ENCODE peak calls at places on chromosomes 6 and 20, in nine cellular contexts. One of them, this sample, is unnamed.

GRCh38 chr20:49668181-49668877 is 45.3 kb downstream of the B4GALT5 start:
- DNase-seq in lower lobe of right lung: peak
- DNase-seq in psoas muscle: no peak
- DNase-seq in sigmoid colon: no peak
- DNase-seq in PC-9: no peak
- DNase-seq in K562: peak
- DNase-seq in heart right ventricle: peak
- DNase-seq in OCI-LY7: peak
- DNase-seq in nephron progenitor cell: peak
- DNase-seq in this sample: no peak

GRCh38 chr20:37564388-37565133 is 36.9 kb upstream of the BLCAP start:
- DNase-seq in lower lobe of right lung: peak
- DNase-seq in psoas muscle: peak
- DNase-seq in sigmoid colon: no peak
- DNase-seq in PC-9: no peak
- DNase-seq in K562: peak
- DNase-seq in heart right ventricle: peak
- DNase-seq in OCI-LY7: peak
- DNase-seq in nephron progenitor cell: peak
- DNase-seq in this sample: no peak

GRCh38 chr20:47351643-47352331 is 4.7 kb downstream of the ZMYND8 start:
- DNase-seq in lower lobe of right lung: peak
- DNase-seq in psoas muscle: no peak
- DNase-seq in sigmoid colon: no peak
- DNase-seq in PC-9: no peak
- DNase-seq in K562: no peak
- DNase-seq in heart right ventricle: no peak
- DNase-seq in OCI-LY7: peak
- DNase-seq in nephron progenitor cell: no peak
- DNase-seq in this sample: no peak

GRCh38 chr20:17655286-17655651 is 26.8 kb downstream of the RRBP1 start:
- DNase-seq in lower lobe of right lung: no peak
- DNase-seq in psoas muscle: peak
- DNase-seq in sigmoid colon: peak
- DNase-seq in PC-9: no peak
- DNase-seq in K562: no peak
- DNase-seq in heart right ventricle: no peak
- DNase-seq in OCI-LY7: no peak
- DNase-seq in nephron progenitor cell: no peak
- DNase-seq in this sample: no peak

GRCh38 chr6:6007311-6008113 is 787 bp upstream of the NRN1 start:
- DNase-seq in lower lobe of right lung: no peak
- DNase-seq in psoas muscle: peak
- DNase-seq in sigmoid colon: no peak
- DNase-seq in PC-9: no peak
- DNase-seq in K562: no peak
- DNase-seq in heart right ventricle: peak
- DNase-seq in OCI-LY7: peak
- DNase-seq in nephron progenitor cell: peak
- DNase-seq in this sample: no peak

GRCh38 chr6:37024665-37025337 is 19.3 kb downstream of the FGD2 start:
- DNase-seq in lower lobe of right lung: peak
- DNase-seq in psoas muscle: no peak
- DNase-seq in sigmoid colon: no peak
- DNase-seq in PC-9: peak
- DNase-seq in K562: no peak
- DNase-seq in heart right ventricle: no peak
- DNase-seq in OCI-LY7: no peak
- DNase-seq in nephron progenitor cell: no peak
- DNase-seq in this sample: peak

GRCh38 chr6:20873425-20874190 is 339.4 kb downstream of the CDKAL1 start:
- DNase-seq in lower lobe of right lung: no peak
- DNase-seq in psoas muscle: no peak
- DNase-seq in sigmoid colon: no peak
- DNase-seq in PC-9: no peak
- DNase-seq in K562: no peak
- DNase-seq in heart right ventricle: no peak
- DNase-seq in OCI-LY7: no peak
- DNase-seq in nephron progenitor cell: no peak
- DNase-seq in this sample: no peak

GRCh38 chr6:138157986-138158638 is 3.6 kb upstream of the ARFGEF3 start:
- DNase-seq in lower lobe of right lung: no peak
- DNase-seq in psoas muscle: no peak
- DNase-seq in sigmoid colon: no peak
- DNase-seq in PC-9: peak
- DNase-seq in K562: no peak
- DNase-seq in heart right ventricle: no peak
- DNase-seq in OCI-LY7: no peak
- DNase-seq in nephron progenitor cell: no peak
- DNase-seq in this sample: no peak

GRCh38 chr6:17482711-17483110 is 89.3 kb downstream of the CAP2 start:
- DNase-seq in lower lobe of right lung: no peak
- DNase-seq in psoas muscle: no peak
- DNase-seq in sigmoid colon: no peak
- DNase-seq in PC-9: no peak
- DNase-seq in K562: no peak
- DNase-seq in heart right ventricle: no peak
- DNase-seq in OCI-LY7: no peak
- DNase-seq in nephron progenitor cell: no peak
- DNase-seq in this sample: no peak

GRCh38 chr20:33667245-33668086 is 723 bp downstream of the ACTL10 start:
- DNase-seq in lower lobe of right lung: peak
- DNase-seq in psoas muscle: peak
- DNase-seq in sigmoid colon: peak
- DNase-seq in PC-9: peak
- DNase-seq in K562: no peak
- DNase-seq in heart right ventricle: peak
- DNase-seq in OCI-LY7: peak
- DNase-seq in nephron progenitor cell: peak
- DNase-seq in this sample: peak

GRCh38 chr6:108074057-108074358 is 533 bp downstream of the OSTM1 start:
- DNase-seq in lower lobe of right lung: no peak
- DNase-seq in psoas muscle: no peak
- DNase-seq in sigmoid colon: peak
- DNase-seq in PC-9: no peak
- DNase-seq in K562: no peak
- DNase-seq in heart right ventricle: peak
- DNase-seq in OCI-LY7: no peak
- DNase-seq in nephron progenitor cell: no peak
- DNase-seq in this sample: no peak

GRCh38 chr6:23874985-23875384 is 251.0 kb upstream of the NRSN1 start:
- DNase-seq in lower lobe of right lung: no peak
- DNase-seq in psoas muscle: no peak
- DNase-seq in sigmoid colon: no peak
- DNase-seq in PC-9: no peak
- DNase-seq in K562: no peak
- DNase-seq in heart right ventricle: no peak
- DNase-seq in OCI-LY7: no peak
- DNase-seq in nephron progenitor cell: no peak
- DNase-seq in this sample: no peak

DNA sequence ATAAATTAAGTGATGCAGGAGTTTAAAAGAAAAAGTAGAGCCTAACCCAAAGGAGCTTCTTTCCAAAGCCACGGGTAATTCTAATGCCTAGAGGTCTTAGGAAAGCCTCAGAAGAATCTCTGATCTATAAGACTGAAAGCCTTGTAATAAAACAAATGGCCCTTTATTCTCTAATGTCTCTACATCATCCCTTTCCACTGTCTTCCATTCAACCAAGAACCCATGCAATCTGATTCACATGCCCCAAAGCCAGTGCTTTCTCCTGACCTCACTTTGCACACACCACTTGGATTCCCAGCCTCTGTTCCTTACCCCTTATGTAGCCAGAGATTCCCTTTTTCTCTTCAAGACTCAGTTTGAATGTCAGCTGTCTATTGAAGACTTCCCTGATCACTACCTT is 252.9 kb upstream of the NRSN1 start:
- DNase-seq in lower lobe of right lung: no peak
- DNase-seq in psoas muscle: no peak
- DNase-seq in sigmoid colon: no peak
- DNase-seq in PC-9: no peak
- DNase-seq in K562: no peak
- DNase-seq in heart right ventricle: no peak
- DNase-seq in OCI-LY7: no peak
- DNase-seq in nephron progenitor cell: no peak
- DNase-seq in this sample: no peak
- TF ChIP-seq CTCF in lower lobe of right lung: no peak
- TF ChIP-seq CTCF in psoas muscle: no peak
- TF ChIP-seq CTCF in sigmoid colon: no peak
- TF ChIP-seq CTCF in PC-9: no peak
- TF ChIP-seq CTCF in K562: no peak
- TF ChIP-seq CTCF in heart right ventricle: no peak
- TF ChIP-seq CTCF in OCI-LY7: no peak
- TF ChIP-seq CTCF in nephron progenitor cell: no peak
- TF ChIP-seq CTCF in this sample: no peak

GRCh38 chr6:124052120-124052519 is 248.5 kb downstream of the NKAIN2 start:
- DNase-seq in lower lobe of right lung: no peak
- DNase-seq in psoas muscle: no peak
- DNase-seq in sigmoid colon: no peak
- DNase-seq in PC-9: no peak
- DNase-seq in K562: no peak
- DNase-seq in heart right ventricle: no peak
- DNase-seq in OCI-LY7: no peak
- DNase-seq in nephron progenitor cell: no peak
- DNase-seq in this sample: no peak
- TF ChIP-seq CTCF in lower lobe of right lung: no peak
- TF ChIP-seq CTCF in psoas muscle: no peak
- TF ChIP-seq CTCF in sigmoid colon: no peak
- TF ChIP-seq CTCF in PC-9: no peak
- TF ChIP-seq CTCF in K562: no peak
- TF ChIP-seq CTCF in heart right ventricle: peak
- TF ChIP-seq CTCF in OCI-LY7: no peak
- TF ChIP-seq CTCF in nephron progenitor cell: no peak
- TF ChIP-seq CTCF in this sample: no peak

GRCh38 chr20:25247100-25247665 is 702 bp upstream of the PYGB start:
- DNase-seq in lower lobe of right lung: peak
- DNase-seq in psoas muscle: peak
- DNase-seq in sigmoid colon: peak
- DNase-seq in PC-9: peak
- DNase-seq in K562: peak
- DNase-seq in heart right ventricle: peak
- DNase-seq in OCI-LY7: peak
- DNase-seq in nephron progenitor cell: peak
- DNase-seq in this sample: peak
- TF ChIP-seq CTCF in lower lobe of right lung: peak
- TF ChIP-seq CTCF in psoas muscle: peak
- TF ChIP-seq CTCF in sigmoid colon: no peak
- TF ChIP-seq CTCF in PC-9: peak
- TF ChIP-seq CTCF in K562: peak
- TF ChIP-seq CTCF in heart right ventricle: peak
- TF ChIP-seq CTCF in OCI-LY7: peak
- TF ChIP-seq CTCF in nephron progenitor cell: no peak
- TF ChIP-seq CTCF in this sample: peak

GRCh38 chr20:63297796-63298572 is 5.0 kb downstream of the COL20A1 start:
- DNase-seq in lower lobe of right lung: no peak
- DNase-seq in psoas muscle: no peak
- DNase-seq in sigmoid colon: no peak
- DNase-seq in PC-9: no peak
- DNase-seq in K562: no peak
- DNase-seq in heart right ventricle: no peak
- DNase-seq in OCI-LY7: no peak
- DNase-seq in nephron progenitor cell: no peak
- DNase-seq in this sample: no peak
- TF ChIP-seq CTCF in lower lobe of right lung: no peak
- TF ChIP-seq CTCF in psoas muscle: no peak
- TF ChIP-seq CTCF in sigmoid colon: no peak
- TF ChIP-seq CTCF in PC-9: no peak
- TF ChIP-seq CTCF in K562: no peak
- TF ChIP-seq CTCF in heart right ventricle: no peak
- TF ChIP-seq CTCF in OCI-LY7: no peak
- TF ChIP-seq CTCF in nephron progenitor cell: no peak
- TF ChIP-seq CTCF in this sample: no peak

GRCh38 chr6:84853901-84854300 is 89.5 kb upstream of the TBX18 start:
- DNase-seq in lower lobe of right lung: no peak
- DNase-seq in psoas muscle: no peak
- DNase-seq in sigmoid colon: no peak
- DNase-seq in PC-9: no peak
- DNase-seq in K562: no peak
- DNase-seq in heart right ventricle: no peak
- DNase-seq in OCI-LY7: no peak
- DNase-seq in nephron progenitor cell: no peak
- DNase-seq in this sample: no peak
- TF ChIP-seq CTCF in lower lobe of right lung: no peak
- TF ChIP-seq CTCF in psoas muscle: no peak
- TF ChIP-seq CTCF in sigmoid colon: no peak
- TF ChIP-seq CTCF in PC-9: no peak
- TF ChIP-seq CTCF in K562: no peak
- TF ChIP-seq CTCF in heart right ventricle: no peak
- TF ChIP-seq CTCF in OCI-LY7: no peak
- TF ChIP-seq CTCF in nephron progenitor cell: no peak
- TF ChIP-seq CTCF in this sample: no peak

GRCh38 chr6:31729979-31730630 is 1.0 kb upstream of the DDAH2 start:
- DNase-seq in lower lobe of right lung: peak
- DNase-seq in psoas muscle: peak
- DNase-seq in sigmoid colon: peak
- DNase-seq in PC-9: peak
- DNase-seq in K562: peak
- DNase-seq in heart right ventricle: peak
- DNase-seq in OCI-LY7: peak
- DNase-seq in nephron progenitor cell: peak
- DNase-seq in this sample: peak
- TF ChIP-seq CTCF in lower lobe of right lung: no peak
- TF ChIP-seq CTCF in psoas muscle: no peak
- TF ChIP-seq CTCF in sigmoid colon: no peak
- TF ChIP-seq CTCF in PC-9: no peak
- TF ChIP-seq CTCF in K562: peak
- TF ChIP-seq CTCF in heart right ventricle: peak
- TF ChIP-seq CTCF in OCI-LY7: peak
- TF ChIP-seq CTCF in nephron progenitor cell: no peak
- TF ChIP-seq CTCF in this sample: peak

DNA sequence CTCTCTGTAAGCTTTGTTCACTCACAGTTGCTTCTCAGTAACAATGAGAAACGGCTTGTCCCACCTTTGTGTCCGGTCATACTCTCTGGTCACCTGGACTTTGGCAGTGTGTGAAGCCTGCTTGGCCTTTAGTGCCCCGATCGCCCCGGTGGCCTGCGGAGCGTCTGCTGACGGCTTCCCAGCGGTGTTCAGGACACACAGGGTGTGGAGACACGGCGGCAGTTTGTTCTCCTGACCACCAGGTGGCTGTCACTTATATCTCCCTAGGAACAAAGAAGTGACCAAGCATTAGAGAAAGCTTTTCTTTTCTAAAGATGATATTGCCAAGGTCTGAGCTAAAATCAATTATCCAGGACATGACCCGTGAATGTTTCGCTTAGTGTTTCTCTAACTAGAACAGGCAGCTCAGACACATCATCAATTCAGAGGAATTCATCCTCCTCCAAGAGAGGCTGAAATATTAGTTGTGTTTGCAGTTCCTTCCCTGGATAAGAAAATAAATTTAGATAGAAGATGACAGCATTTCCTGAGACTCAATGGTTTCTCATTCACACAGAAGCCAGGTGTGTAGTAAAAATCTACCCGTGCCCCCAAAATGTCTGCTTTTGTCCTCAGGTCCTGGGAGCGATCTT is 167.4 kb upstream of the THBS2 start:
- DNase-seq in lower lobe of right lung: no peak
- DNase-seq in psoas muscle: no peak
- DNase-seq in sigmoid colon: no peak
- DNase-seq in PC-9: peak
- DNase-seq in K562: peak
- DNase-seq in heart right ventricle: no peak
- DNase-seq in OCI-LY7: peak
- DNase-seq in nephron progenitor cell: peak
- DNase-seq in this sample: peak
- TF ChIP-seq CTCF in lower lobe of right lung: no peak
- TF ChIP-seq CTCF in psoas muscle: peak
- TF ChIP-seq CTCF in sigmoid colon: no peak
- TF ChIP-seq CTCF in PC-9: peak
- TF ChIP-seq CTCF in K562: peak
- TF ChIP-seq CTCF in heart right ventricle: peak
- TF ChIP-seq CTCF in OCI-LY7: peak
- TF ChIP-seq CTCF in nephron progenitor cell: peak
- TF ChIP-seq CTCF in this sample: peak

This sample was measured in HFFc6.